ENCODE peak calls at places on chromosomes 5 and 9, in eight cellular contexts. R, C, Z, V, E, P, B and Q are unnamed samples.

GRCh38 chr5:75568202-75568601 is 43.1 kb upstream of the ANKDD1B start:
- DNase-seq in R (no peak), C (no peak), Z (no peak), V (no peak), E (no peak), P (peak; percentile 14), B (no peak), Q (no peak)

GRCh38 chr9:72119853-72120252 is 29.4 kb upstream of the GDA start:
- DNase-seq in R (no peak), C (no peak), Z (no peak), V (no peak), E (no peak), P (no peak), B (no peak), Q (no peak)

GRCh38 chr9:120742951-120743416 is 28.7 kb upstream of the MEGF9 start:
- DNase-seq in R (no peak), C (peak; percentile 29), Z (peak; percentile 70), V (no peak), E (no peak), P (peak; percentile 48), B (no peak), Q (no peak)

GRCh38 chr9:71783120-71783523 is 14.8 kb upstream of the CEMIP2 start:
- DNase-seq in R (peak; percentile 76), C (no peak), Z (peak; percentile 65), V (peak; percentile 18), E (no peak), P (peak; percentile 95), B (peak; percentile 36), Q (no peak)

GRCh38 chr5:131242728-131243255 is 21.1 kb upstream of the CDC42SE2 start:
- DNase-seq in R (no peak), C (peak; percentile 89), Z (peak; percentile 74), V (no peak), E (no peak), P (no peak), B (peak; percentile 89), Q (no peak)

GRCh38 chr5:59458321-59458720 is 435.2 kb downstream of the PDE4D start:
- DNase-seq in R (no peak), C (no peak), Z (no peak), V (no peak), E (no peak), P (no peak), B (no peak), Q (no peak)

GRCh38 chr5:133670336-133670735 is 58.0 kb upstream of the FSTL4 start:
- DNase-seq in R (no peak), C (no peak), Z (no peak), V (no peak), E (no peak), P (no peak), B (no peak), Q (no peak)

GRCh38 chr9:118529210-118529609 is 825.0 kb downstream of the TLR4 start:
- DNase-seq in R (no peak), C (no peak), Z (no peak), V (no peak), E (no peak), P (no peak), B (peak; percentile 75), Q (no peak)

GRCh38 chr9:78468231-78468630 is 171.3 kb downstream of the PSAT1 start:
- DNase-seq in R (no peak), C (no peak), Z (no peak), V (no peak), E (no peak), P (no peak), B (no peak), Q (no peak)

GRCh38 chr9:19464764-19465570 is 56.2 kb downstream of the ACER2 start:
- DNase-seq in R (peak; percentile 57), C (peak; percentile 81), Z (peak; percentile 67), V (peak; percentile 82), E (peak; percentile 50), P (peak; percentile 79), B (peak; percentile 72), Q (peak; percentile 86)

GRCh38 chr5:67413749-67414148 is 217.2 kb upstream of the CD180 start:
- DNase-seq in R (no peak), C (no peak), Z (no peak), V (no peak), E (no peak), P (no peak), B (no peak), Q (no peak)

GRCh38 chr9:14345586-14346237 is 31.8 kb upstream of the NFIB start:
- DNase-seq in R (no peak), C (no peak), Z (no peak), V (no peak), E (no peak), P (no peak), B (no peak), Q (no peak)

GRCh38 chr9:97562542-97562941 is 61.1 kb downstream of the TMOD1 start:
- DNase-seq in R (no peak), C (no peak), Z (no peak), V (no peak), E (no peak), P (no peak), B (no peak), Q (no peak)

GRCh38 chr9:105503873-105504272 is 54.1 kb upstream of the FKTN start:
- DNase-seq in R (no peak), C (peak; percentile 31), Z (peak; percentile 8), V (no peak), E (no peak), P (peak; percentile 3), B (no peak), Q (no peak)

GRCh38 chr9:81819859-81820546 is 108.2 kb upstream of the SPATA31D4 start:
- DNase-seq in R (no peak), C (peak; percentile 38), Z (no peak), V (no peak), E (peak; percentile 32), P (no peak), B (no peak), Q (no peak)

GRCh38 chr9:77449177-77450092 is 198.7 kb downstream of the GNA14 start:
- DNase-seq in R (no peak), C (peak; percentile 45), Z (peak; percentile 11), V (no peak), E (no peak), P (no peak), B (peak; percentile 97), Q (no peak)

GRCh38 chr9:97508852-97509251 is 7.4 kb downstream of the TMOD1 start:
- DNase-seq in R (no peak), C (no peak), Z (no peak), V (no peak), E (no peak), P (no peak), B (no peak), Q (no peak)

GRCh38 chr5:150406120-150407096 is 6.3 kb downstream of the CD74 start:
- DNase-seq in R (no peak), C (no peak), Z (no peak), V (no peak), E (no peak), P (no peak), B (no peak), Q (no peak)

GRCh38 chr9:21028476-21028875 is 3.0 kb downstream of the HACD4 start:
- DNase-seq in R (no peak), C (peak; percentile 12), Z (no peak), V (no peak), E (no peak), P (peak; percentile 40), B (no peak), Q (no peak)

GRCh38 chr9:131587331-131587730 is 42.0 kb downstream of the PRRT1B start:
- DNase-seq in R (no peak), C (no peak), Z (no peak), V (no peak), E (no peak), P (no peak), B (no peak), Q (no peak)
- H3K36me3 ChIP-seq in R (no peaks in the 10 kb centered on the region), C (peaks cover 10% of the 10 kb centered on the region), Z (no peaks in the 10 kb centered on the region), V (no peaks in the 10 kb centered on the region), E (peaks cover 75% of the 10 kb centered on the region), P (peaks cover 30% of the 10 kb centered on the region), B (peaks cover 14% of the 10 kb centered on the region), Q (no peaks in the 10 kb centered on the region)

GRCh38 chr5:80172067-80172690 is 83.7 kb downstream of the SERINC5 start:
- DNase-seq in R (no peak), C (no peak), Z (no peak), V (no peak), E (no peak), P (no peak), B (no peak), Q (peak; percentile 37)

GRCh38 chr5:80175337-80175736 is 80.5 kb downstream of the SERINC5 start:
- DNase-seq in R (no peak), C (no peak), Z (no peak), V (no peak), E (no peak), P (no peak), B (no peak), Q (no peak)

GRCh38 chr5:80170117-80170535 is 85.7 kb downstream of the SERINC5 start:
- DNase-seq in R (no peak), C (no peak), Z (no peak), V (no peak), E (no peak), P (no peak), B (no peak), Q (no peak)

GRCh38 chr5:80177236-80177635 is 78.6 kb downstream of the SERINC5 start:
- DNase-seq in R (no peak), C (no peak), Z (no peak), V (no peak), E (no peak), P (no peak), B (no peak), Q (no peak)

DNA sequence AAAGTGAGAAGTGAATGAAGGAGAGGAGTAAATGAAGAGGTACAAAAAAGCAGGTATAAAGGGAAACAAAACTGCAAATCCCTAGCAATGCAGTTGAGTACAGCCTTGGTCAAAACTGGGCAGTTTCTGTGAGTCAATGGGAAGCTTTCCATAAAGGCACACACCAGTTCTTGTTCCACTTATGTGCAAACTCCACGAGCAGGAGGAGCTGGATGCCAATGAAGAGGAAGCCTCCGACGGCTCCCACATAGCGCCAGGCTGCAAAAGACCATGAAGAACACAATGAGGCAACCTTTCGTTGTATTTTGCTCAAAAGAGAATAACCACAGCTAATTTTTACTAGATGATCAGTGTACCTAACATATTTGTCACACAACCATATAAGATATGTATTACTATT is 81.1 kb downstream of the SERINC5 start:
- DNase-seq in R (no peak), C (no peak), Z (no peak), V (no peak), E (no peak), P (no peak), B (no peak), Q (no peak)
- H3K36me3 ChIP-seq in R (peaks cover 36% of the 10 kb centered on the region), C (no peaks in the 10 kb centered on the region), Z (no peaks in the 10 kb centered on the region), V (no peaks in the 10 kb centered on the region), E (no peaks in the 10 kb centered on the region), P (peaks cover 60% of the 10 kb centered on the region), B (no peaks in the 10 kb centered on the region), Q (no peaks in the 10 kb centered on the region)

GRCh38 chr9:4640027-4640426 is 22.1 kb upstream of the PLPP6 start:
- DNase-seq in R (peak; percentile 34), C (peak; percentile 17), Z (peak; percentile 27), V (no peak), E (no peak), P (peak; percentile 53), B (peak; percentile 29), Q (no peak)
- H3K36me3 ChIP-seq in R (no peaks in the 10 kb centered on the region), C (no peaks in the 10 kb centered on the region), Z (no peaks in the 10 kb centered on the region), V (no peaks in the 10 kb centered on the region), E (no peaks in the 10 kb centered on the region), P (no peaks in the 10 kb centered on the region), B (no peaks in the 10 kb centered on the region), Q (no peaks in the 10 kb centered on the region)

DNA sequence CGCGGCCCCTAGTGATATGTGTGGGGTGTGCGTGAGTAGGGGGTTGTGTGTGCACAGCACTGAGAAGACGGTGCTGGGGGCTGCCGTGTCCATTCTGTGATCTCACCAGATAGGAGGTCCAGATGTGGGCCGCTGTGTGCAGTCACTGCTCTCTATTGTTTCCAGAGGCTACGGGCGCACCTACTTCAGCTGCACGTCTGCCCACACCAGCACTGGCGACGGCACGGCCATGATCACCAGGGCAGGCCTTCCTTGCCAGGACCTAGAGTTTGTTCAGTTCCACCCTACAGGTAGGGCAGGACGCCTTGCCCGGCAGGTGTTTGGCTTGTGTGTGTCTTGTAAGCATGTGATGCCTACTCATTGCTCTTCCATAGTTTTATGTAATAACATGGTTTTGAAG is 12.6 kb downstream of the SDHA start:
- DNase-seq in R (no peak), C (no peak), Z (no peak), V (no peak), E (no peak), P (no peak), B (no peak), Q (no peak)
- H3K36me3 ChIP-seq in R (peaks cover 59% of the 10 kb centered on the region), C (peaks cover 12% of the 10 kb centered on the region), Z (peaks cover 55% of the 10 kb centered on the region), V (no peaks in the 10 kb centered on the region), E (peaks cover 93% of the 10 kb centered on the region), P (peaks cover 87% of the 10 kb centered on the region), B (peaks cover 69% of the 10 kb centered on the region), Q (no peaks in the 10 kb centered on the region)